ENCODE peak calls at places on chromosomes 2 and 18, in eight cellular contexts. Y is osteoblast, U is right atrium auricular region, J is breast epithelium, F is MM.1S, V is colonic mucosa, W is body of pancreas, S is mammary epithelial cell. E is an unnamed sample.
A peak's percentile ranks its signal among the peaks of the same experiment; 100 is the strongest.

GRCh38 chr2:178072383-178073301 is at the start of gene PDE11A:
- DNase-seq in Y (peak; percentile 94), U (peak; percentile 72), J (peak; percentile 78), F (peak; percentile 43), V (peak; percentile 93), W (peak; percentile 97), S (peak; percentile 80), E (peak; percentile 76)

GRCh38 chr2:8840475-8841091 is 3.2 kb upstream of the KIDINS220 start:
- DNase-seq in Y (no peak), U (no peak), J (no peak), F (no peak), V (no peak), W (no peak), S (no peak), E (no peak)

GRCh38 chr18:62844850-62845643 is 129.7 kb downstream of the PHLPP1 start:
- DNase-seq in Y (no peak), U (no peak), J (no peak), F (peak; percentile 50), V (no peak), W (no peak), S (no peak), E (no peak)

GRCh38 chr2:28752608-28752984 is 966 bp downstream of the PPP1CB start:
- DNase-seq in Y (no peak), U (no peak), J (no peak), F (peak; percentile 9), V (no peak), W (no peak), S (no peak), E (no peak)

GRCh38 chr2:175154670-175155082 is 13.3 kb downstream of the ATF2 start:
- DNase-seq in Y (peak; percentile 10), U (no peak), J (no peak), F (peak; percentile 58), V (no peak), W (no peak), S (peak; percentile 64), E (no peak)

GRCh38 chr2:219626540-219626939 is 890 bp upstream of the SLC4A3 start:
- DNase-seq in Y (peak; percentile 89), U (no peak), J (no peak), F (no peak), V (no peak), W (no peak), S (no peak), E (peak; percentile 52)

GRCh38 chr2:229634574-229635185 is 79.7 kb downstream of the DNER start:
- DNase-seq in Y (no peak), U (no peak), J (no peak), F (no peak), V (no peak), W (no peak), S (no peak), E (no peak)

GRCh38 chr2:27901219-27901618 is 10.7 kb downstream of the BABAM2 start:
- DNase-seq in Y (no peak), U (no peak), J (no peak), F (no peak), V (no peak), W (no peak), S (no peak), E (peak; percentile 41)

GRCh38 chr2:167957662-167958061 is 289.7 kb downstream of the STK39 start:
- DNase-seq in Y (no peak), U (no peak), J (no peak), F (no peak), V (no peak), W (no peak), S (no peak), E (no peak)

GRCh38 chr2:38682008-38682575 is 16.2 kb downstream of the GALM start:
- DNase-seq in Y (no peak), U (no peak), J (no peak), F (peak; percentile 32), V (no peak), W (no peak), S (no peak), E (no peak)

GRCh38 chr18:76490040-76490439 is 5.0 kb downstream of the ZNF516 start:
- DNase-seq in Y (peak; percentile 38), U (no peak), J (no peak), F (no peak), V (no peak), W (no peak), S (no peak), E (no peak)

DNA sequence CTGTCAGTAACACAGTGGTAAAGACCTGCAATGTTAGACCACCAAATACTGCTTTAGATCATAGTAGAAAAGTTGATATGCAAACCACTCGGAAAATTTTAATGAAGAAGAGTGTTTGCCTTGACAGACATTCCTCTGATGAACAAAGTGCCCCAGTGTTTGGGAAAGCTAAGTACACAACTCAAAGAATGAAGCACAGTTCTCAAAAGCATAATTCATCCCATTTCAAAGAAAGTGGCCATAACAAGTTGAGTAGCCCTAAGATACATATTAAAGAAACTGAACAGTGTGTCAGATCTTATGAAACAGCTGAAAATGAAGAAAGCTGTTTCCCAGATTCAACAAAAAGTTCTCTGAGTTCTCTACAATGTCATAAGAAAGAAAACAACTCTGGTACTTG is 27.5 kb downstream of the GEN1 start:
- DNase-seq in Y (no peak), U (no peak), J (no peak), F (no peak), V (no peak), W (no peak), S (no peak), E (no peak)
- H3K36me3 ChIP-seq in Y (peaks cover 15% of the 10 kb centered on the region), U (peaks cover 8% of the 10 kb centered on the region), J (no peaks in the 10 kb centered on the region), F (no peaks in the 10 kb centered on the region), V (no peaks in the 10 kb centered on the region), W (no peaks in the 10 kb centered on the region), S (peaks cover 15% of the 10 kb centered on the region), E (no peaks in the 10 kb centered on the region)

DNA sequence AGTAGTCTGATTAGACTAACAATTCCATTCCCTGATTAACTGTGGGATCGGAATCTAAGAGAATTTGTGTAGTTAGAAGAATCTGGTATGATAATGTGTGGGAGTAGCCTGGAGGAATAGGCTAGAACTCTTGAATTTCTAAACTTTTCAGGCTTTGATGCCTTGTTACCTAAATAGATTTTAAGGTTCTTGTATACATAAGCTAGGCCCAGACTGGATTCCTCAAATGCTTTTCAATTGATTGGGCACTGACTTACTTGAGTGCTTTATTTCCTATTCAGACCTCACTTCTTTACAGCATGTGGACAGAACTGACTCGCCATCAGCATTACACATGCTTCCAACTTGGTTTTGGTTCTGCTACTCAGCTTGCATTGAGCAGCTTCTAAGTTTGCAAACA is 5.5 kb downstream of the PARD3B start:
- DNase-seq in Y (no peak), U (no peak), J (no peak), F (no peak), V (no peak), W (no peak), S (peak; percentile 26), E (no peak)
- H3K4me1 ChIP-seq in Y (peaks cover 22% of the 10 kb centered on the region), U (no peaks in the 10 kb centered on the region), J (no peaks in the 10 kb centered on the region), F (peaks cover 7% of the 10 kb centered on the region), V (no peaks in the 10 kb centered on the region), W (peaks cover 9% of the 10 kb centered on the region), S (peaks cover 7% of the 10 kb centered on the region), E (no peaks in the 10 kb centered on the region)

GRCh38 chr2:119245076-119245840 is 21.6 kb downstream of the STEAP3 start:
- DNase-seq in Y (peak; percentile 61), U (no peak), J (no peak), F (no peak), V (no peak), W (peak; percentile 2), S (no peak), E (no peak)
- H3K36me3 ChIP-seq in Y (peaks cover 6% of the 10 kb centered on the region), U (peaks cover 8% of the 10 kb centered on the region), J (no peaks in the 10 kb centered on the region), F (no peaks in the 10 kb centered on the region), V (no peaks in the 10 kb centered on the region), W (no peaks in the 10 kb centered on the region), S (peaks cover 3% of the 10 kb centered on the region), E (no peaks in the 10 kb centered on the region)

GRCh38 chr2:207253946-207254345 is 88.2 kb upstream of the KLF7 start:
- DNase-seq in Y (peak; percentile 87), U (no peak), J (no peak), F (no peak), V (no peak), W (no peak), S (peak; percentile 85), E (no peak)
- H3K4me1 ChIP-seq in Y (peaks cover 84% of the 10 kb centered on the region), U (no peaks in the 10 kb centered on the region), J (no peaks in the 10 kb centered on the region), F (no peaks in the 10 kb centered on the region), V (no peaks in the 10 kb centered on the region), W (no peaks in the 10 kb centered on the region), S (peaks cover 94% of the 10 kb centered on the region), E (peaks cover 14% of the 10 kb centered on the region)

GRCh38 chr2:191228861-191229260 is 16.3 kb upstream of the MYO1B start:
- DNase-seq in Y (no peak), U (no peak), J (peak; percentile 97), F (no peak), V (no peak), W (peak; percentile 78), S (no peak), E (no peak)

GRCh38 chr2:191225126-191225525 is 20.1 kb upstream of the MYO1B start:
- DNase-seq in Y (no peak), U (no peak), J (no peak), F (no peak), V (no peak), W (no peak), S (no peak), E (no peak)

GRCh38 chr2:191225690-191226089 is 19.5 kb upstream of the MYO1B start:
- DNase-seq in Y (no peak), U (no peak), J (no peak), F (no peak), V (no peak), W (no peak), S (no peak), E (no peak)

GRCh38 chr2:191228333-191228732 is 16.9 kb upstream of the MYO1B start:
- DNase-seq in Y (no peak), U (no peak), J (no peak), F (no peak), V (no peak), W (no peak), S (no peak), E (no peak)

DNA sequence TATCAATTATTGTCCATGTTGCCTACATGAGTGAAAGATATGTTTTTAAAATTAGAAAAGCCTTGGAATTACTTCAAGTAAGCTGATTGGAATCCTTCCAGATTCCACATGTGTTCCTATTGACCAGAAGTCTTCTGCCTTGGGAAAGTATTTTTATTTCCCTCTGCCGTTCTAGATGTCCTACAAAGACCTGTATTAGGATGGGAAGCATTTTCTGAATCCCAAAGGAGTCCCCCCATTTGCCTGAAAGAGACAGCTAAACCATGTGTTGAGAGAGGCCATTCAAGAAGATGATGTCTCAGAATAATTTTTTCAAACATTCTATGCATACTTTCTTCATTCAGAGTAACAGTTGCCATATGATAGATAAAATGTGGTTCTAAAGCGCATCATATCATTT is 19.0 kb upstream of the MYO1B start:
- DNase-seq in Y (no peak), U (no peak), J (no peak), F (no peak), V (no peak), W (no peak), S (no peak), E (no peak)
- H3K36me3 ChIP-seq in Y (no peaks in the 10 kb centered on the region), U (no peaks in the 10 kb centered on the region), J (no peaks in the 10 kb centered on the region), F (no peaks in the 10 kb centered on the region), V (no peaks in the 10 kb centered on the region), W (no peaks in the 10 kb centered on the region), S (no peaks in the 10 kb centered on the region), E (no peaks in the 10 kb centered on the region)

DNA sequence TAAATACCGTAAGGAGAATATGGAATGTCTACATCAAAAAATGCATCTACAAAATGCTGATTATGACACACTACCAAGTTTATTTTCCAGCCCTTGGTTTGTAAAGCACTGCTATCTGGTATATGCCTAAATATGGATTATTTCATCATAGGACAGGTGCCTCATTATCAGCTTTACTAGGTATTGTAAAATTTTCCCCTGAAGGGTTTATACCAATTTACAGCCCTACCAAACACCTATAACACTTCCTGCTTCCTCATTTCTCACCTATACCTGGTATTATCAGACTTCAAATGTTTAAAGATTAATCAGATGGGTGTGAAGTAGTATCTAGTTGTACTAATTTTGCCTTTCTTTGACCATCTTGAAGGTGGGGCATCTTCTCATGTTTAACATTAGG is 26.8 kb downstream of the RMND5A start:
- DNase-seq in Y (no peak), U (no peak), J (no peak), F (no peak), V (no peak), W (no peak), S (no peak), E (no peak)
- H3K4me1 ChIP-seq in Y (no peaks in the 10 kb centered on the region), U (no peaks in the 10 kb centered on the region), J (no peaks in the 10 kb centered on the region), F (peaks cover 10% of the 10 kb centered on the region), V (peaks cover 10% of the 10 kb centered on the region), W (peaks cover 8% of the 10 kb centered on the region), S (peaks cover 8% of the 10 kb centered on the region), E (peaks cover 7% of the 10 kb centered on the region)